ENCODE peak calls at places on chromosomes 7 and 10, in six cellular contexts. One of them, this sample, is unnamed.

GRCh38 chr7:139709460-139709859 is 68.3 kb downstream of the HIPK2 start:
- DNase-seq in left cardiac atrium: no peak
- DNase-seq in C1 segment of cervical spinal cord: no peak
- DNase-seq in fibroblast of lung: peak; percentile 82
- DNase-seq in M059J: peak; percentile 87
- DNase-seq in sciatic nerve: no peak
- DNase-seq in this sample: peak; percentile 89

GRCh38 chr7:36986429-36987362 is 262.4 kb upstream of the AOAH start:
- DNase-seq in left cardiac atrium: peak; percentile 58
- DNase-seq in sciatic nerve: peak; percentile 69
- DNase-seq in M059J: peak; percentile 54
- DNase-seq in fibroblast of lung: peak; percentile 12
- DNase-seq in C1 segment of cervical spinal cord: no peak
- DNase-seq in this sample: peak; percentile 46

GRCh38 chr7:83550100-83550499 is 98.8 kb downstream of the SEMA3E start:
- DNase-seq in fibroblast of lung: peak; percentile 89
- DNase-seq in C1 segment of cervical spinal cord: no peak
- DNase-seq in sciatic nerve: no peak
- DNase-seq in M059J: no peak
- DNase-seq in left cardiac atrium: no peak
- DNase-seq in this sample: peak; percentile 22

GRCh38 chr7:29080803-29081202 is 65.5 kb downstream of the CPVL start:
- DNase-seq in sciatic nerve: no peak
- DNase-seq in left cardiac atrium: no peak
- DNase-seq in fibroblast of lung: no peak
- DNase-seq in M059J: peak; percentile 54
- DNase-seq in C1 segment of cervical spinal cord: no peak
- DNase-seq in this sample: no peak

GRCh38 chr7:3404490-3404889 is 103.4 kb downstream of the SDK1 start:
- DNase-seq in fibroblast of lung: peak; percentile 72
- DNase-seq in M059J: peak; percentile 72
- DNase-seq in left cardiac atrium: no peak
- DNase-seq in C1 segment of cervical spinal cord: no peak
- DNase-seq in sciatic nerve: no peak
- DNase-seq in this sample: no peak

GRCh38 chr7:33757563-33758165 is 147.7 kb upstream of the BMPER start:
- DNase-seq in left cardiac atrium: no peak
- DNase-seq in M059J: peak; percentile 61
- DNase-seq in C1 segment of cervical spinal cord: no peak
- DNase-seq in sciatic nerve: no peak
- DNase-seq in fibroblast of lung: peak; percentile 35
- DNase-seq in this sample: peak; percentile 40

GRCh38 chr10:124450783-124451057 is 885 bp upstream of the NKX1-2 start:
- DNase-seq in fibroblast of lung: no peak
- DNase-seq in left cardiac atrium: no peak
- DNase-seq in sciatic nerve: no peak
- DNase-seq in C1 segment of cervical spinal cord: no peak
- DNase-seq in M059J: no peak
- DNase-seq in this sample: no peak

GRCh38 chr10:108204528-108205313 is 1040.2 kb upstream of the SORCS1 start:
- DNase-seq in left cardiac atrium: no peak
- DNase-seq in sciatic nerve: no peak
- DNase-seq in C1 segment of cervical spinal cord: no peak
- DNase-seq in M059J: peak; percentile 33
- DNase-seq in fibroblast of lung: peak; percentile 1
- DNase-seq in this sample: peak; percentile 6

GRCh38 chr7:42925630-42926029 is 6.3 kb downstream of the PSMA2 start:
- DNase-seq in left cardiac atrium: no peak
- DNase-seq in M059J: no peak
- DNase-seq in C1 segment of cervical spinal cord: no peak
- DNase-seq in fibroblast of lung: no peak
- DNase-seq in sciatic nerve: no peak
- DNase-seq in this sample: no peak

GRCh38 chr7:18552311-18552916 is 56.9 kb downstream of the HDAC9 start:
- DNase-seq in sciatic nerve: no peak
- DNase-seq in fibroblast of lung: no peak
- DNase-seq in left cardiac atrium: no peak
- DNase-seq in M059J: peak; percentile 39
- DNase-seq in C1 segment of cervical spinal cord: no peak
- DNase-seq in this sample: no peak

GRCh38 chr10:6297951-6298381 is 95.2 kb downstream of the PFKFB3 start:
- DNase-seq in fibroblast of lung: peak; percentile 45
- DNase-seq in M059J: no peak
- DNase-seq in C1 segment of cervical spinal cord: no peak
- DNase-seq in left cardiac atrium: no peak
- DNase-seq in sciatic nerve: no peak
- DNase-seq in this sample: no peak

GRCh38 chr7:1536768-1537630 is 6.5 kb downstream of the MAFK start:
- DNase-seq in sciatic nerve: peak; percentile 97
- DNase-seq in C1 segment of cervical spinal cord: no peak
- DNase-seq in M059J: peak; percentile 99
- DNase-seq in left cardiac atrium: peak; percentile 97
- DNase-seq in fibroblast of lung: peak; percentile 99
- DNase-seq in this sample: peak; percentile 98

GRCh38 chr7:50634378-50634777 is 69.2 kb upstream of the DDC start:
- DNase-seq in sciatic nerve: no peak
- DNase-seq in fibroblast of lung: no peak
- DNase-seq in left cardiac atrium: no peak
- DNase-seq in M059J: no peak
- DNase-seq in C1 segment of cervical spinal cord: no peak
- DNase-seq in this sample: no peak

GRCh38 chr7:100620804-100621203 is 8.5 kb downstream of the MOSPD3 start:
- DNase-seq in left cardiac atrium: no peak
- DNase-seq in sciatic nerve: no peak
- DNase-seq in fibroblast of lung: no peak
- DNase-seq in M059J: no peak
- DNase-seq in C1 segment of cervical spinal cord: no peak
- DNase-seq in this sample: no peak

GRCh38 chr10:106582291-106582690 is 582.2 kb downstream of the SORCS1 start:
- DNase-seq in C1 segment of cervical spinal cord: peak; percentile 40
- DNase-seq in left cardiac atrium: no peak
- DNase-seq in fibroblast of lung: peak; percentile 22
- DNase-seq in M059J: peak; percentile 50
- DNase-seq in sciatic nerve: no peak
- DNase-seq in this sample: peak; percentile 11

GRCh38 chr10:31288961-31289360 is 30.1 kb upstream of the ZEB1 start:
- DNase-seq in C1 segment of cervical spinal cord: no peak
- DNase-seq in left cardiac atrium: no peak
- DNase-seq in fibroblast of lung: peak; percentile 63
- DNase-seq in M059J: no peak
- DNase-seq in sciatic nerve: no peak
- DNase-seq in this sample: no peak

GRCh38 chr7:139695616-139696015 is 82.2 kb downstream of the HIPK2 start:
- DNase-seq in fibroblast of lung: peak; percentile 61
- DNase-seq in sciatic nerve: no peak
- DNase-seq in left cardiac atrium: no peak
- DNase-seq in C1 segment of cervical spinal cord: no peak
- DNase-seq in M059J: peak; percentile 46
- DNase-seq in this sample: no peak

GRCh38 chr7:29865526-29865925 is 59.2 kb downstream of the WIPF3 start:
- DNase-seq in left cardiac atrium: peak; percentile 41
- DNase-seq in fibroblast of lung: peak; percentile 88
- DNase-seq in sciatic nerve: no peak
- DNase-seq in M059J: peak; percentile 88
- DNase-seq in C1 segment of cervical spinal cord: no peak
- DNase-seq in this sample: peak; percentile 87

GRCh38 chr10:127196955-127197432 is 603 bp upstream of the INSYN2A start:
- DNase-seq in fibroblast of lung: no peak
- DNase-seq in sciatic nerve: no peak
- DNase-seq in left cardiac atrium: no peak
- DNase-seq in C1 segment of cervical spinal cord: no peak
- DNase-seq in M059J: no peak
- DNase-seq in this sample: no peak

GRCh38 chr7:140397784-140398750 is at the start of gene SLC37A3:
- DNase-seq in left cardiac atrium: peak; percentile 89
- DNase-seq in M059J: peak; percentile 78
- DNase-seq in fibroblast of lung: peak; percentile 74
- DNase-seq in sciatic nerve: peak; percentile 92
- DNase-seq in C1 segment of cervical spinal cord: peak; percentile 38
- DNase-seq in this sample: peak; percentile 54

GRCh38 chr7:133355325-133355708 is 102.4 kb downstream of the EXOC4 start:
- DNase-seq in left cardiac atrium: no peak
- DNase-seq in fibroblast of lung: peak; percentile 91
- DNase-seq in sciatic nerve: no peak
- DNase-seq in M059J: peak; percentile 6
- DNase-seq in C1 segment of cervical spinal cord: no peak
- DNase-seq in this sample: peak; percentile 28

GRCh38 chr7:50653997-50654425 is 88.8 kb upstream of the DDC start:
- DNase-seq in M059J: no peak
- DNase-seq in sciatic nerve: no peak
- DNase-seq in left cardiac atrium: peak; percentile 81
- DNase-seq in C1 segment of cervical spinal cord: no peak
- DNase-seq in fibroblast of lung: no peak
- DNase-seq in this sample: no peak

GRCh38 chr7:28672397-28672797 is 260.1 kb downstream of the CREB5 start:
- DNase-seq in left cardiac atrium: no peak
- DNase-seq in fibroblast of lung: peak; percentile 18
- DNase-seq in M059J: no peak
- DNase-seq in sciatic nerve: no peak
- DNase-seq in C1 segment of cervical spinal cord: no peak
- DNase-seq in this sample: no peak